ENCODE peak calls at places on chromosomes 1 and 21, in eight cellular contexts. F is CD8-positive, alpha-beta T cell; M is ascending aorta; D is GM12878; Z is mesendoderm; U is brain microvascular endothelial cell; O is colonic mucosa; R is psoas muscle. C is an unnamed sample.

GRCh38 chr1:226993676-226994356 is 53.7 kb downstream of the COQ8A start:
- DNase-seq in F (no peak), M (no peak), D (no peak), Z (no peak), U (no peak), O (no peak), R (peak; percentile 48), C (no peak)

GRCh38 chr1:28297826-28298225 is 31.0 kb upstream of the MED18 start:
- DNase-seq in F (no peak), M (no peak), D (peak; percentile 43), Z (no peak), U (no peak), O (no peak), R (no peak), C (no peak)

GRCh38 chr1:9872430-9873165 is 37.5 kb downstream of the CTNNBIP1 start:
- DNase-seq in F (no peak), M (no peak), D (no peak), Z (no peak), U (peak; percentile 25), O (no peak), R (peak; percentile 80), C (no peak)

GRCh38 chr1:96886474-96886873 is 164.9 kb downstream of the PTBP2 start:
- DNase-seq in F (no peak), M (no peak), D (no peak), Z (no peak), U (no peak), O (no peak), R (no peak), C (no peak)

GRCh38 chr1:200128081-200128480 is 100.6 kb downstream of the NR5A2 start:
- DNase-seq in F (no peak), M (no peak), D (no peak), Z (no peak), U (no peak), O (no peak), R (no peak), C (no peak)

GRCh38 chr1:209877109-209877764 is 49.5 kb downstream of the UTP25 start:
- DNase-seq in F (no peak), M (no peak), D (no peak), Z (no peak), U (no peak), O (no peak), R (no peak), C (no peak)

GRCh38 chr1:226738421-226738994 is 574 bp downstream of the ITPKB start:
- DNase-seq in F (peak; percentile 77), M (no peak), D (no peak), Z (peak; percentile 62), U (no peak), O (peak; percentile 37), R (peak; percentile 74), C (no peak)

GRCh38 chr1:7886346-7886745 is 33.5 kb upstream of the UTS2 start:
- DNase-seq in F (no peak), M (no peak), D (no peak), Z (no peak), U (no peak), O (no peak), R (no peak), C (no peak)

GRCh38 chr1:224509881-224510280 is 75.3 kb upstream of the WDR26 start:
- DNase-seq in F (no peak), M (no peak), D (no peak), Z (no peak), U (no peak), O (no peak), R (no peak), C (no peak)

GRCh38 chr1:224259986-224260385 is 70.0 kb downstream of the NVL start:
- DNase-seq in F (no peak), M (no peak), D (no peak), Z (no peak), U (no peak), O (no peak), R (no peak), C (no peak)

GRCh38 chr1:159071970-159072582 is 4.5 kb downstream of the AIM2 start:
- DNase-seq in F (no peak), M (no peak), D (no peak), Z (peak; percentile 72), U (peak; percentile 50), O (no peak), R (no peak), C (no peak)

GRCh38 chr21:34673006-34673405 is 4.2 kb downstream of the CLIC6 start:
- DNase-seq in F (no peak), M (no peak), D (no peak), Z (no peak), U (no peak), O (no peak), R (no peak), C (no peak)

GRCh38 chr21:34670220-34670961 is 1.6 kb downstream of the CLIC6 start:
- DNase-seq in F (no peak), M (no peak), D (no peak), Z (peak; percentile 66), U (no peak), O (peak; percentile 60), R (no peak), C (no peak)

GRCh38 chr21:34669149-34669879 is 520 bp downstream of the CLIC6 start:
- DNase-seq in F (peak; percentile 50), M (no peak), D (no peak), Z (peak; percentile 44), U (no peak), O (no peak), R (no peak), C (no peak)

GRCh38 chr21:34671891-34672290 is 3.1 kb downstream of the CLIC6 start:
- DNase-seq in F (no peak), M (no peak), D (no peak), Z (no peak), U (no peak), O (no peak), R (no peak), C (no peak)

GRCh38 chr21:34670962-34671348 is 2.2 kb downstream of the CLIC6 start:
- DNase-seq in F (no peak), M (no peak), D (no peak), Z (peak; percentile 43), U (no peak), O (no peak), R (no peak), C (no peak)
- H3K27me3 ChIP-seq in F (peaks cover 11% of the 10 kb centered on the region), M (peaks cover 15% of the 10 kb centered on the region), D (no peaks in the 10 kb centered on the region), Z (peaks cover 22% of the 10 kb centered on the region), U (peaks cover 56% of the 10 kb centered on the region), O (peaks cover 13% of the 10 kb centered on the region), R (no peaks in the 10 kb centered on the region), C (peaks cover 38% of the 10 kb centered on the region)

GRCh38 chr1:178061632-178062031 is 32.3 kb upstream of the RASAL2 start:
- DNase-seq in F (no peak), M (no peak), D (no peak), Z (no peak), U (no peak), O (no peak), R (no peak), C (no peak)

GRCh38 chr1:178057863-178058576 is 35.9 kb upstream of the RASAL2 start:
- DNase-seq in F (no peak), M (no peak), D (no peak), Z (peak; percentile 66), U (peak; percentile 72), O (no peak), R (peak; percentile 73), C (no peak)

GRCh38 chr1:178064191-178064821 is 29.6 kb upstream of the RASAL2 start:
- DNase-seq in F (no peak), M (no peak), D (no peak), Z (no peak), U (no peak), O (no peak), R (no peak), C (no peak)

GRCh38 chr1:178057131-178057765 is 36.7 kb upstream of the RASAL2 start:
- DNase-seq in F (no peak), M (no peak), D (no peak), Z (peak; percentile 55), U (no peak), O (no peak), R (no peak), C (no peak)

DNA sequence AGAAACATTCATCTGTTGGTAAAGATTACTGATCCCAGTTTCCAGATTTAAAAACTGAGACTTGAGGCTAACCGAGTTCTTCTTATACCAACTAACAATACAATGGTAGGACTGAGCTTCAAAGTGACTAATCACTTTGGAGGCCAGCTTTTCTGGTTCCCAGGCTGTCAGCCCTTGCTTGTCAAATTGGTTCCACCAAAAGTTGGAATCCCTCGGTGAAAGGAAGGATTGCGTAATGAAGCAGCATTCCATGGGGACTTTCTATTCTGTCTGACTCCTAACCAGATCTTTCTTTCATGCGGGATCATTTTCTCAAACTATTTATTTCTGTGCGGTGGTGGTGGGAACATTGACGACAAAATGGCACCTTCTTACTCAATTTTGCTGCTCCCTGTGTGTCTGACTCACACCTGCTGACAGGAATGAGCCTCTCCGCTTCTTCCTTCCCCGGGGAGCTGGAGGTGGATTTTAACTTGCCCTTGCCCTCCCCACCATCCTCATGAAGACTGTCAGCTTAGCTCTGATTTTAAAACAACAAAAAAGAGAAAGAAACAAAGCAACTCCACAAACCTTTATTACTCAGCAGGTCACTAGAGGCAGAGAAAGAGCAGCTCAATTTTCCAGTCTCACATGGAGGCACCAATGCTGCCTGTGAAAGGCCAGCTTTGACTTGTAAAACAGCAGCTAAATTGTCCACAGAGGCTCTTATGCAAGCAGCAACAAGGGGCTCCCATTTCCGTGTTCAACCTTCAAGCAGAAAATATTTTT is 32.9 kb upstream of the RASAL2 start:
- DNase-seq in F (no peak), M (no peak), D (no peak), Z (peak; percentile 67), U (peak; percentile 84), O (no peak), R (no peak), C (no peak)
- H3K27ac ChIP-seq in F (no peak overlapping the region), M (peak overlapping the region; percentile 36), D (no peak overlapping the region), Z (no peak overlapping the region), U (peak overlapping the region; percentile 79), O (peak overlapping the region; percentile 43), R (peak overlapping the region; percentile 38), C (no peak overlapping the region)

GRCh38 chr1:231420299-231420958 is 1.7 kb downstream of the EGLN1 start:
- DNase-seq in F (no peak), M (no peak), D (no peak), Z (peak; percentile 25), U (no peak), O (peak; percentile 21), R (no peak), C (no peak)

GRCh38 chr1:231422798-231423309 is 767 bp upstream of the EGLN1 start:
- DNase-seq in F (no peak), M (no peak), D (no peak), Z (no peak), U (no peak), O (no peak), R (no peak), C (no peak)

GRCh38 chr1:231421971-231422797 is at the start of gene EGLN1:
- DNase-seq in F (peak; percentile 91), M (peak; percentile 23), D (peak; percentile 48), Z (peak; percentile 84), U (peak; percentile 68), O (peak; percentile 86), R (peak; percentile 92), C (peak; percentile 68)

GRCh38 chr1:231420959-231421615 is 1.0 kb downstream of the EGLN1 start:
- DNase-seq in F (peak; percentile 64), M (no peak), D (no peak), Z (peak; percentile 68), U (peak; percentile 51), O (peak; percentile 57), R (peak; percentile 84), C (peak; percentile 8)

GRCh38 chr1:231421616-231421970 is 494 bp downstream of the EGLN1 start:
- DNase-seq in F (no peak), M (no peak), D (no peak), Z (no peak), U (no peak), O (peak; percentile 39), R (peak; percentile 73), C (peak; percentile 27)
- H3K27me3 ChIP-seq in F (no peaks in the 10 kb centered on the region), M (no peaks in the 10 kb centered on the region), D (no peaks in the 10 kb centered on the region), Z (peaks cover 15% of the 10 kb centered on the region), U (no peaks in the 10 kb centered on the region), O (no peaks in the 10 kb centered on the region), R (no peaks in the 10 kb centered on the region), C (no peaks in the 10 kb centered on the region)

GRCh38 chr1:64041366-64042131 is 161.9 kb upstream of the UBE2U start:
- DNase-seq in F (no peak), M (no peak), D (no peak), Z (no peak), U (no peak), O (no peak), R (no peak), C (no peak)
- H3K27ac ChIP-seq in F (no peak overlapping the region), M (peak overlapping the region; percentile 85), D (no peak overlapping the region), Z (no peak overlapping the region), U (peak overlapping the region; percentile 97), O (no peak overlapping the region), R (peak overlapping the region; percentile 76), C (no peak overlapping the region)